ENCODE peak calls at places on chromosomes 12 and 14, in ten cellular contexts. B is psoas muscle; R is right lobe of liver; U is lung; X is mammary epithelial cell; K is pancreas; W is Peyer's patch; O is MM.1S; E is CD4-positive, alpha-beta memory T cell; I is upper lobe of left lung. M is an unnamed sample. For H3K4me1 and H3K36me3, the result is how much of the 10 kb centered on the place peaks cover.

GRCh38 chr12:117409286-117409685 is 47.9 kb upstream of the NOS1 start:
- DNase-seq in B (no peak), R (no peak), U (no peak), X (no peak), K (no peak), W (no peak), O (no peak), E (no peak), I (no peak), M (no peak)

GRCh38 chr14:44372807-44373497 is 134.1 kb downstream of the FSCB start:
- DNase-seq in B (no peak), R (no peak), U (no peak), X (peak), K (no peak), W (no peak), O (no peak), E (no peak), I (no peak), M (no peak)

GRCh38 chr12:97075583-97076268 is 168.7 kb downstream of the NEDD1 start:
- DNase-seq in B (no peak), R (no peak), U (no peak), X (peak), K (no peak), W (no peak), O (no peak), E (no peak), I (no peak), M (no peak)

GRCh38 chr12:131452444-131452860 is 258.4 kb upstream of the SFSWAP start:
- DNase-seq in B (no peak), R (no peak), U (no peak), X (no peak), K (no peak), W (peak), O (no peak), E (no peak), I (no peak), M (no peak)

GRCh38 chr12:26122681-26123481 is 2.0 kb downstream of the BHLHE41 start:
- DNase-seq in B (peak), R (peak), U (peak), X (peak), K (peak), W (peak), O (peak), E (peak), I (peak), M (no peak)

GRCh38 chr12:20547788-20548575 is 147.2 kb upstream of the SLCO1C1 start:
- DNase-seq in B (no peak), R (no peak), U (no peak), X (no peak), K (no peak), W (no peak), O (no peak), E (no peak), I (no peak), M (no peak)

GRCh38 chr14:55756078-55756477 is 176.1 kb downstream of the KTN1 start:
- DNase-seq in B (no peak), R (no peak), U (no peak), X (no peak), K (no peak), W (no peak), O (no peak), E (no peak), I (no peak), M (no peak)

GRCh38 chr12:106137456-106138278 is 1.1 kb downstream of the NUAK1 start:
- DNase-seq in B (no peak), R (no peak), U (no peak), X (no peak), K (no peak), W (no peak), O (no peak), E (no peak), I (no peak), M (no peak)

GRCh38 chr12:15534870-15535269 is 212.6 kb downstream of the PTPRO start:
- DNase-seq in B (no peak), R (no peak), U (peak), X (no peak), K (no peak), W (no peak), O (no peak), E (no peak), I (peak), M (no peak)

GRCh38 chr14:30210630-30211029 is 283.0 kb upstream of the PRKD1 start:
- DNase-seq in B (no peak), R (no peak), U (no peak), X (peak), K (no peak), W (no peak), O (no peak), E (no peak), I (no peak), M (no peak)

GRCh38 chr12:105561981-105562726 is 231.7 kb downstream of the C12orf75 start:
- DNase-seq in B (peak), R (no peak), U (peak), X (peak), K (no peak), W (no peak), O (no peak), E (no peak), I (no peak), M (no peak)

GRCh38 chr12:118120579-118121363 is 15.2 kb upstream of the PEBP1 start:
- DNase-seq in B (peak), R (peak), U (peak), X (peak), K (peak), W (peak), O (peak), E (peak), I (peak), M (peak)

GRCh38 chr14:69637503-69638030 is 26.2 kb downstream of the SUSD6 start:
- DNase-seq in B (peak), R (peak), U (no peak), X (no peak), K (no peak), W (peak), O (no peak), E (no peak), I (no peak), M (no peak)

GRCh38 chr14:100575266-100575995 is 11.8 kb downstream of the BEGAIN start:
- DNase-seq in B (peak), R (no peak), U (no peak), X (no peak), K (no peak), W (no peak), O (no peak), E (no peak), I (no peak), M (no peak)

GRCh38 chr14:70188608-70189540 is at the start of gene SLC8A3:
- DNase-seq in B (peak), R (peak), U (no peak), X (peak), K (peak), W (no peak), O (no peak), E (no peak), I (no peak), M (peak)

GRCh38 chr12:11576104-11576503 is 73.4 kb upstream of the ETV6 start:
- DNase-seq in B (no peak), R (no peak), U (no peak), X (peak), K (no peak), W (no peak), O (no peak), E (no peak), I (no peak), M (no peak)

GRCh38 chr12:132814232-132814631 is 14.4 kb downstream of the GOLGA3 start:
- DNase-seq in B (no peak), R (no peak), U (no peak), X (no peak), K (no peak), W (no peak), O (no peak), E (no peak), I (no peak), M (no peak)

GRCh38 chr14:101926620-101927019 is 37.8 kb upstream of the DYNC1H1 start:
- DNase-seq in B (no peak), R (no peak), U (no peak), X (no peak), K (no peak), W (no peak), O (no peak), E (no peak), I (no peak), M (no peak)

GRCh38 chr14:21852061-21852664 is 178.5 kb upstream of the OR4E1 start:
- DNase-seq in B (peak), R (peak), U (no peak), X (peak), K (no peak), W (peak), O (peak), E (peak), I (no peak), M (peak)

GRCh38 chr14:36767603-36768281 is 106.1 kb downstream of the PAX9 start:
- DNase-seq in B (no peak), R (no peak), U (no peak), X (peak), K (no peak), W (no peak), O (no peak), E (no peak), I (no peak), M (no peak)

GRCh38 chr12:119869720-119870119 is 7.4 kb downstream of the CIT start:
- DNase-seq in B (peak), R (no peak), U (no peak), X (peak), K (no peak), W (peak), O (no peak), E (no peak), I (no peak), M (no peak)

GRCh38 chr14:54353266-54353665 is 43.5 kb upstream of the CDKN3 start:
- DNase-seq in B (no peak), R (no peak), U (peak), X (no peak), K (no peak), W (no peak), O (no peak), E (no peak), I (no peak), M (no peak)

GRCh38 chr12:53493610-53494391 is 5.5 kb downstream of the MAP3K12 start:
- DNase-seq in B (no peak), R (no peak), U (no peak), X (no peak), K (no peak), W (no peak), O (no peak), E (no peak), I (no peak), M (no peak)

GRCh38 chr12:66638666-66639065 is 40.2 kb downstream of the GRIP1 start:
- DNase-seq in B (no peak), R (no peak), U (no peak), X (no peak), K (no peak), W (no peak), O (no peak), E (no peak), I (no peak), M (no peak)

GRCh38 chr12:44544018-44544417 is 332.1 kb downstream of the NELL2 start:
- DNase-seq in B (no peak), R (no peak), U (no peak), X (no peak), K (no peak), W (no peak), O (no peak), E (no peak), I (no peak), M (no peak)

GRCh38 chr12:122421263-122421814 is 1.1 kb downstream of the CLIP1 start:
- DNase-seq in B (no peak), R (peak), U (peak), X (peak), K (peak), W (peak), O (peak), E (peak), I (peak), M (no peak)

GRCh38 chr14:68987653-68988036 is 8.5 kb upstream of the ACTN1 start:
- DNase-seq in B (no peak), R (no peak), U (no peak), X (no peak), K (no peak), W (no peak), O (no peak), E (no peak), I (no peak), M (no peak)

GRCh38 chr12:94145231-94145979 is 3.0 kb upstream of the PLXNC1 start:
- DNase-seq in B (no peak), R (no peak), U (no peak), X (no peak), K (no peak), W (no peak), O (peak), E (no peak), I (no peak), M (no peak)

GRCh38 chr12:74152370-74152769 is 385.3 kb upstream of the ATXN7L3B start:
- DNase-seq in B (no peak), R (no peak), U (no peak), X (no peak), K (no peak), W (no peak), O (no peak), E (no peak), I (no peak), M (no peak)

DNA sequence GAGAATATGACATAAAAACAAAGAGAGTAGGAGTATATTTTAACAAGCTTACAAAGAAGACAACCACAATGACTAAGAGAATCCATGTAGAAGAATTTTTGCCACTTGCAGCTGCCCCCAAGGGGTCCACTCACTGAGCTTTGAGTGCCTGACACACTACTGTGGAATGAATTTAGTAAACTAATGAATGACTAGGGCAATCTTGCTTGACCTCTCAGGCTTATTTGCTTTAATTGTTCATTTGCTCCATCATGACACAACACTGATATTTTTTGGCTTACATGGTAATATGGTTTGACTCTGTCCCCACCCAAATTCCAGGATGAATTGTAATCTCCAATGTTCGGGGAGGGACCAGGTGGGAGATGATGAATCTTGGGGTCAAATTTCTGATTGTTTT is 249.1 kb upstream of the FAR2 start:
- DNase-seq in B (no peak), R (no peak), U (no peak), X (peak), K (no peak), W (no peak), O (no peak), E (no peak), I (no peak), M (no peak)
- H3K4me1 ChIP-seq in B (under half), R (under half), U (under half), X (under half), K (under half), W (under half), O (under half), E (under half), I (under half), M (under half)

DNA sequence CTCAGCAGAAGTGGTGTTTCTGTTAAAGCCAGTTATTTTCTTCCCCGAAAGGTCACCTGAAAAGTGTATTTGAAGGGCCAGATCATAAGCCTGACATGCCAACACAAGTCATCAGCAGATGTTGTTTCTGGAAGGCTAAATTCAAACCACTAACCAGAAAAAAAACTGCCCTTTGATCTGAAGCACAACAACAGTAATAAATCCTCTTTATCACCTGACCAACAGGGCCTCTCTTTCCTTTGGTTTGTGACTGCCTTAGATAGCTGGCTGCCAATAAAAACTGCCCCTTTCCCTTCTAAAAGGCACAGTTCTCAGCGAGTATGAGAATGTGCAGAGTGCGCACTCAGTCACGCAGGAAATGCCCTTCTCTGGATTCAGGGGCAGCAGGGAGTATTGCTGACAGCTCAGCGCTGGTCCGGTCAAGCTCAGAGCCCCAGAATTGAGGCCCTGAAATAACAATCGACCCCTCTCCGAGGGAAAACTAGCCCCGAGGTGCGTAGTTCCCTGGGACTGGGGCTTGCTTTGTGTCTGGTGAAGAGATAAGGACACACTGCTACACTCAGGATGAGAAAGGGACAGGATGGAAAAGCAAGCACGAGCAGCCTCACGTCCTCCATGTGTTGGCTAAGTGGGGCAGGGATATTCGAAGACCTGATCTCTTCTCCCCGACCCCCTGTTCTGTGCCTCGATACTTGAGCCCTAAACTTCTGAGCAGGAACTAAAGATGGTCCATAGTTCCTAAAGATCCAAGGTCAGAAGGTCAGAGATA is 184.2 kb upstream of the GZMB start:
- DNase-seq in B (no peak), R (peak), U (no peak), X (peak), K (peak), W (peak), O (no peak), E (no peak), I (no peak), M (no peak)
- H3K27ac ChIP-seq in B (no peak), R (peak), U (peak), X (no peak), K (peak), W (peak), O (no peak), E (no peak), I (no peak), M (no peak)

DNA sequence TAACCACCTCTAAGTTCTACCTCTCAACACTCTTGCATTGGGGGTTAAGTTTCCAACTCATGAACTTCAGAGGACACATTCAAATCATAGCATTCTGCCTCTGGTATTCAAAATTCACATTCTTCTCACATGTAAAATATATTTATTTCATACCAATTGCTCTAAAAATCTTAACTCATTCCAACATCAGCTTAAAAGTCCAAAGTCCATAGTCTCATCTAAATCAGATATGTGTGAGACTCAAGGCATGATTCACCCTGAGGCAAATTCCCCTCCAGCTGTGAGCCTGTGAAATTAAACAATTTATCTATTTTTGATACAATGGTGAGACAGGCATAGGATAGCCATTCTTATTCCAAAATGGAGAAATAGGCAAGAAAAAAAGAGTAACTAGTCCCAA is 214.0 kb downstream of the RGS6 start:
- DNase-seq in B (no peak), R (no peak), U (no peak), X (no peak), K (no peak), W (no peak), O (no peak), E (no peak), I (no peak), M (no peak)
- H3K36me3 ChIP-seq in B (under half), R (under half), U (under half), X (under half), K (under half), W (under half), O (under half), E (under half), I (under half), M (under half)

DNA sequence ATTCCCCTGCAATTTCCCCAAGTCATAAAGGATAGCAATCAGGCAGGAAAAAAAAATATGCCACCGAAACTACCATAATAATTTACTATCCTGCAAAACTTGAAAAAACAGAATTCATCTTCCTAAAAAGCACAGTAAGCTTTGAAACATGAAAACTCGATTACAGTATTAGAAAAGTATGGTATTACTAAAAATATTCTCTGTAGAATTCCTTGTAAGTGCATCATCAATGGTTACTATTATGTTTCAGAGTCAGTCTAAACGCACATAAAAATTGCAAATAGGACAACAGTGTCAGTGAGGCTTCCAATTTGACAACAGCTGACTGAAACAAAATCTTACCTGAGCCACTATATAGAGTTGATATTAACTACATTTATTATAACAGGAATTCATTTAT is 44.9 kb downstream of the FOXN3 start:
- DNase-seq in B (no peak), R (no peak), U (no peak), X (no peak), K (no peak), W (no peak), O (no peak), E (no peak), I (no peak), M (no peak)
- H3K4me1 ChIP-seq in B (half or more), R (under half), U (under half), X (under half), K (under half), W (under half), O (under half), E (under half), I (under half), M (under half)

DNA sequence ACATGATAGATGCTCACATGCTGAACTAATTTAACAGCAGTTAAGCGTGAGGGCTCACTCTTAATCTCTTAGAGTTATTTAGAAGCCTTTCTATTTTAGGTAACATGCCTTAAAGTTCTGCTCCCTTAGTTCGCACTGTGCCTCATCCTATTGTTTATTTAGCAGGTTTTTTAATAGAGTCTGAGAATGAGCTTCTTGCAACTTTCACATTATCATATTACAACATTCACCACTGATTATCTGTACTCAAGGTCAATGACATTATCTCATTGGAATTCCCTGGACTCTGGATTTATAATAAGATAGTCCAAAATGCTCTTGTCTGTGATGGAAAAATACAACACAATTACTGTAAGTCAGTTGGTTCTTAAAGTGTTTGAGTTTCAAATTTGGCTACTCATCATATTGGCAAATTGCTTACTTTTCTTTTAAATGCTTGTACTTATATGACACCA is 183.6 kb upstream of the SLC38A2 start:
- DNase-seq in B (no peak), R (no peak), U (no peak), X (peak), K (no peak), W (no peak), O (peak), E (no peak), I (no peak), M (no peak)
- H3K27ac ChIP-seq in B (peak), R (no peak), U (peak), X (peak), K (no peak), W (no peak), O (peak), E (no peak), I (no peak), M (no peak)

GRCh38 chr14:73189651-73190050 is 47.7 kb upstream of the PAPLN start:
- DNase-seq in B (no peak), R (no peak), U (no peak), X (no peak), K (no peak), W (no peak), O (no peak), E (no peak), I (no peak), M (no peak)
- H3K36me3 ChIP-seq in B (under half), R (under half), U (under half), X (under half), K (under half), W (half or more), O (under half), E (under half), I (half or more), M (half or more)